ENCODE peak calls at places on chromosomes 13 and 19, in eight cellular contexts. M, X, L, K, E, G, Q and I are unnamed samples.

GRCh38 chr19:18312021-18312534 is 10.8 kb downstream of the LSM4 start:
- DNase-seq in M (no peak), X (no peak), L (no peak), K (no peak), E (no peak), G (no peak), Q (no peak), I (no peak)

GRCh38 chr19:6078068-6078467 is 32.2 kb downstream of the RFX2 start:
- DNase-seq in M (no peak), X (no peak), L (no peak), K (no peak), E (no peak), G (no peak), Q (no peak), I (no peak)

GRCh38 chr19:40718774-40719391 is 2.0 kb downstream of the ITPKC start:
- DNase-seq in M (peak; percentile 44), X (peak; percentile 61), L (peak; percentile 40), K (peak; percentile 93), E (peak; percentile 64), G (peak; percentile 49), Q (peak; percentile 67), I (peak; percentile 76)

GRCh38 chr13:100542546-100543156 is 45.9 kb downstream of the GGACT start:
- DNase-seq in M (peak; percentile 62), X (no peak), L (peak; percentile 64), K (no peak), E (peak; percentile 76), G (peak; percentile 41), Q (peak; percentile 88), I (peak; percentile 68)

GRCh38 chr13:36806102-36806501 is 12.9 kb upstream of the RFXAP start:
- DNase-seq in M (no peak), X (no peak), L (no peak), K (no peak), E (no peak), G (no peak), Q (no peak), I (no peak)

GRCh38 chr19:17871032-17871877 is 490 bp upstream of the SLC5A5 start:
- DNase-seq in M (no peak), X (no peak), L (no peak), K (no peak), E (no peak), G (no peak), Q (no peak), I (no peak)

GRCh38 chr19:44726465-44726864 is 22.0 kb upstream of the BCL3 start:
- DNase-seq in M (no peak), X (no peak), L (no peak), K (peak; percentile 29), E (no peak), G (no peak), Q (no peak), I (no peak)

GRCh38 chr13:80555796-80556195 is 214.9 kb upstream of the SPRY2 start:
- DNase-seq in M (no peak), X (no peak), L (no peak), K (no peak), E (no peak), G (no peak), Q (no peak), I (no peak)

GRCh38 chr13:96020155-96020575 is 33.0 kb downstream of the UGGT2 start:
- DNase-seq in M (peak; percentile 83), X (peak; percentile 74), L (peak; percentile 67), K (peak; percentile 30), E (peak; percentile 80), G (no peak), Q (peak; percentile 93), I (peak; percentile 37)

GRCh38 chr13:21546372-21546771 is 57.6 kb downstream of the MICU2 start:
- DNase-seq in M (no peak), X (no peak), L (no peak), K (no peak), E (peak; percentile 15), G (no peak), Q (peak; percentile 22), I (peak; percentile 54)

GRCh38 chr19:20269461-20269860 is 102.4 kb downstream of the ZNF486 start:
- DNase-seq in M (no peak), X (no peak), L (no peak), K (no peak), E (no peak), G (no peak), Q (no peak), I (no peak)

GRCh38 chr19:32864318-32865007 is 5.1 kb downstream of the SLC7A9 start:
- DNase-seq in M (no peak), X (no peak), L (no peak), K (no peak), E (no peak), G (no peak), Q (no peak), I (no peak)

GRCh38 chr19:48613024-48613851 is 1.6 kb downstream of the FAM83E start:
- DNase-seq in M (no peak), X (no peak), L (no peak), K (peak; percentile 72), E (no peak), G (no peak), Q (no peak), I (no peak)

GRCh38 chr19:7004313-7004931 is 16.8 kb downstream of the MBD3L2B start:
- DNase-seq in M (peak; percentile 42), X (peak; percentile 1), L (peak; percentile 18), K (no peak), E (peak; percentile 46), G (no peak), Q (no peak), I (peak; percentile 63)

GRCh38 chr13:31824705-31825512 is 85.6 kb downstream of the RXFP2 start:
- DNase-seq in M (peak; percentile 41), X (no peak), L (peak; percentile 16), K (no peak), E (peak; percentile 28), G (peak; percentile 6), Q (peak; percentile 69), I (peak; percentile 60)

GRCh38 chr13:112032186-112032835 is 34.6 kb upstream of the SOX1 start:
- DNase-seq in M (no peak), X (no peak), L (peak; percentile 1), K (no peak), E (no peak), G (no peak), Q (no peak), I (peak; percentile 10)

DNA sequence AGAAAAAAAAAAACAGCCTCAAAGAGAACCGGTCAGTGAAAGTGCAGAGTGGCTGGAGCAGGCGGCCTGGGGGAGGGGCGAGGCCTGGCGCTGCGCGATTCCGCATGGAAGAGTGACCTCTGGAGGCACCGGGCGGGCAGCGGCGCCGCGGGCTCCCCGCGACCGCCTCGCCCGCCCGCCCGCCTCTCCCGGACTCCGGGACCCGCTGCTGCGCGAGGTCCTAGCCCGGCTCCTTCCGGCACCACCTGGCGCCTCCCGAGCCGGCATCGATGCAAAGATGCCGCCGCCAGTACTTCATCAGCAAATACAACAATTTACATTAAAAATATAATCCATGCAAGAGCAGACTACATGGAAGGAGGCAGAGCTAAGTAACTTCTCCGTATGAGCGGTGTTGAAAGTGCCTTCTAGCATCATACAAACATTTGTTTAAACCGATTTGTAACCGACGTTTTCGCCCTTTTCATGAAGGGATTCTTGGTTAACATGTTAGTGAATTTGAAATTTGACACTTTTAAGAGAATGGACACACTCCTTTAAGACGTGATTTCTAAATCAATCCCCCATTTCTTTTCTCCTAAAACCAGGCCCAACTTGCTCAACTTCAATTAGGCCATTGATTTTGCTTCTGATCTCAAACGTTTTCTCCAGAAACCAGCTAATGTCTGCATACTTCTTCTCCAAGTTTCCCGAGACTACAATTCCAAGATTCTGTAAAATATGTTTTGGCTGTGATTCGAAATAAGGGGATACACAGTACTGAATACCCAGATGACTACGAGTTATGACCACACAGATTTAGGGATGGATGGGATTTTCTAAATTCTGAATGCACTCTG is 2.1 kb downstream of the EFNB2 start:
- DNase-seq in M (peak; percentile 76), X (peak; percentile 92), L (peak; percentile 78), K (peak; percentile 89), E (peak; percentile 88), G (peak; percentile 60), Q (peak; percentile 89), I (peak; percentile 85)
- TF ChIP-seq CTCF in M (peak; percentile 43), X (peak; percentile 48), L (peak; percentile 77), K (peak; percentile 34), E (peak; percentile 22), G (peak; percentile 29), Q (peak; percentile 39), I (peak; percentile 34)

DNA sequence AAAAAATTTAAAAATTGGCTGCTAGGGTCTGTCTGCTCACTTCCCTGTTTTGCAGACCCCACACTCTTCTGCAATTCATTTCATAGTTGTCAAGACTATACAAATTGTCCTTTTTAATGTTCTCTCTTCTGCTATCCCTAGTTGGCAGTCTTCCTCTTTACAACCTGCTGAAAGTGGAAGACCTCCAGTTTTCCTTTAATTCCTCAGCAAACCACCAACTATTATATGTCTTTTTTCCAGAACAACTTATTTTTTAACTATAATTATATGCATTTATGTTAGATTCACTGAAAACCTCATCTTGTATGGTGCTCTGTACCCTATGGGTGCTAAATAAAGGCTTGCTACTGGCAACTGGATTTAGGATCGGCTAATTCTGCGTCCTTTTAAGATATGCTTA is 1.1 kb upstream of the PHF11 start:
- DNase-seq in M (no peak), X (no peak), L (no peak), K (no peak), E (no peak), G (no peak), Q (no peak), I (peak; percentile 4)
- H3K4me3 ChIP-seq in M (peak overlapping the region; percentile 50), X (no peak overlapping the region), L (no peak overlapping the region), K (peak overlapping the region; percentile 69), E (peak overlapping the region; percentile 66), G (peak overlapping the region; percentile 87), Q (no peak overlapping the region), I (peak overlapping the region; percentile 70)

DNA sequence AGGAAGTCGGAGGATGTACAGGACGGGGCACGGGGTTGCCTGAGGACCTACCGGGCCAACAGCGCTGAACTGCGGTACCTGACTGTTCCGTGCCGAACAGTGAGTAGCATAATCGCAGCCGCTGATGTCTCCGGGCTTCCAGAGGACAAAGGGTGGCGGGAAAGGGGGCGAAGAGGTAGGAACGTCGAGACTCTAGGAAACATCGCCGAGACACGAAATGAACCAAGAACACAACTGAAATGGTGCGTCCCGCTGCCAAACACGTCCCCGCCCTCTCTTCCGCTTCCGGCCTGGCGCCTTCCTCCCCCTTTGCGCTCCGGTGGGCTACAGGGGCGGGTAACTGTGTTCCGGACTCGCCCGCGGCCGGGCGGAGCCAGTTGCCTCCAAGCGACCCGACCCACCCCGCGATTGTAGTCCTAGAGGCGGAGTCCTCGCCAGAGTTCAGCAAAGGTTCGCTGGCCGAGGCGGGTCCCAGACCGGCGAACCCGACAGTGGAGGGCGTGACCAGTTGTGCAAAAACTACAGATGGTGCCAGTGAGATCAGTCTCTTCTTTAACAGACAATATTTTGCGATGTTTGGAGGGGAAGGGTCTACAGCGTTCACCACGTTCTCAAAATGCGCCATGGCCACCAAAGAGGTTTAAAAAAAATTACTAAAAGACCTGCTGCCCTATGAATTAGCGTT is at the start of gene MRPS31:
- DNase-seq in M (peak; percentile 94), X (peak; percentile 97), L (peak; percentile 91), K (peak; percentile 97), E (peak; percentile 95), G (peak; percentile 98), Q (peak; percentile 97), I (peak; percentile 99)
- TF ChIP-seq CTCF in M (no peak), X (no peak), L (no peak), K (peak; percentile 5), E (no peak), G (no peak), Q (peak; percentile 10), I (no peak)

DNA sequence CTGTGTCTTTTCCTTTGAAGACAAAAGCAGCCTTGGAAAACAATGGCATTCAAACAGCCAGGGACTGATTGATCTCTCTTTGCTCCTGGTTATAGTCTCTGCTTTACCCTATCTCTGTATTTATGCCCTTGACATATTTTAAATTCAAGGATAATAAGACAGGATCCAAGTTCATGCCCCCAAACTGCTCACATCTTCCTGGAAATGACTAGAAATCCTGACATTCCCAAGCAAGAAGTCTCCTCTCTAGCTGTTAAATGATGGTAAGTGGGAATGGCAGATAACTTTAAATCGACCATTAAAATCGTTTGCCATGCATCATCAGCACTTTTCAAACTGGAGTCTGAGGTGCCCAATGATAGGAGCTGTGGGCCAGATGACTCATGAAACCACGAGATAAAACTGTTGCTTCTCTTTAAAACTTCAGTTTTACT is 435.6 kb downstream of the FOXO1 start:
- DNase-seq in M (peak; percentile 79), X (no peak), L (no peak), K (no peak), E (peak; percentile 72), G (no peak), Q (peak; percentile 76), I (peak; percentile 69)
- H3K4me3 ChIP-seq in M (no peak overlapping the region), X (no peak overlapping the region), L (no peak overlapping the region), K (no peak overlapping the region), E (no peak overlapping the region), G (no peak overlapping the region), Q (no peak overlapping the region), I (no peak overlapping the region)